ENCODE peak calls at places on chromosomes 11 and 22, in four cellular contexts. One of them, this sample, is unnamed.

GRCh38 chr11:1288426-1289151 is 20.8 kb downstream of the TOLLIP start:
- DNase-seq in HL-60: no peak
- DNase-seq in K562: no peak
- DNase-seq in GM12878: no peak
- DNase-seq in this sample: no peak

GRCh38 chr11:68309621-68310185 is 2.7 kb upstream of the LRP5 start:
- DNase-seq in HL-60: no peak
- DNase-seq in K562: no peak
- DNase-seq in GM12878: no peak
- DNase-seq in this sample: no peak

GRCh38 chr22:27668828-27669797 is 132.4 kb downstream of the MN1 start:
- DNase-seq in HL-60: peak
- DNase-seq in GM12878: no peak
- DNase-seq in K562: peak
- DNase-seq in this sample: no peak

GRCh38 chr11:9719949-9720646 is 56.2 kb downstream of the SWAP70 start:
- DNase-seq in HL-60: peak
- DNase-seq in K562: no peak
- DNase-seq in GM12878: no peak
- DNase-seq in this sample: no peak

GRCh38 chr22:36144886-36145541 is 15.5 kb downstream of the APOL3 start:
- DNase-seq in HL-60: peak
- DNase-seq in GM12878: no peak
- DNase-seq in K562: peak
- DNase-seq in this sample: no peak

GRCh38 chr11:70456921-70457532 is 58.7 kb downstream of the CTTN start:
- DNase-seq in GM12878: no peak
- DNase-seq in HL-60: peak
- DNase-seq in K562: peak
- DNase-seq in this sample: no peak

GRCh38 chr11:132683602-132684001 is 848.7 kb downstream of the OPCML start:
- DNase-seq in K562: no peak
- DNase-seq in GM12878: no peak
- DNase-seq in HL-60: no peak
- DNase-seq in this sample: no peak

GRCh38 chr11:32426819-32427615 is 8.3 kb downstream of the WT1 start:
- DNase-seq in GM12878: no peak
- DNase-seq in HL-60: no peak
- DNase-seq in K562: peak
- DNase-seq in this sample: no peak

GRCh38 chr22:37925767-37926166 is 19.7 kb downstream of the MICALL1 start:
- DNase-seq in HL-60: no peak
- DNase-seq in K562: no peak
- DNase-seq in GM12878: no peak
- DNase-seq in this sample: no peak

GRCh38 chr22:43228330-43228729 is 41.4 kb upstream of the TTLL12 start:
- DNase-seq in GM12878: no peak
- DNase-seq in K562: peak
- DNase-seq in HL-60: peak
- DNase-seq in this sample: no peak

GRCh38 chr11:18844753-18845367 is 53.3 kb upstream of the PTPN5 start:
- DNase-seq in K562: peak
- DNase-seq in HL-60: peak
- DNase-seq in GM12878: no peak
- DNase-seq in this sample: no peak

GRCh38 chr11:77206264-77207018 is 78.4 kb downstream of the MYO7A start:
- DNase-seq in GM12878: no peak
- DNase-seq in HL-60: no peak
- DNase-seq in K562: no peak
- DNase-seq in this sample: peak

GRCh38 chr22:18000441-18001039 is 23.8 kb downstream of the MICAL3 start:
- DNase-seq in HL-60: no peak
- DNase-seq in K562: no peak
- DNase-seq in GM12878: no peak
- DNase-seq in this sample: no peak

GRCh38 chr11:113974741-113975470 is at the start of gene HTR3A:
- DNase-seq in HL-60: no peak
- DNase-seq in GM12878: no peak
- DNase-seq in K562: peak
- DNase-seq in this sample: no peak

GRCh38 chr11:64560941-64561340 is 30.1 kb upstream of the SLC22A12 start:
- DNase-seq in K562: no peak
- DNase-seq in HL-60: no peak
- DNase-seq in GM12878: no peak
- DNase-seq in this sample: no peak

GRCh38 chr22:29936186-29936585 is 53.2 kb downstream of the MTMR3 start:
- DNase-seq in GM12878: no peak
- DNase-seq in K562: no peak
- DNase-seq in HL-60: no peak
- DNase-seq in this sample: no peak

GRCh38 chr11:84089072-84090057 is 803.2 kb upstream of the CCDC90B start:
- DNase-seq in GM12878: no peak
- DNase-seq in K562: no peak
- DNase-seq in HL-60: no peak
- DNase-seq in this sample: no peak

GRCh38 chr22:40651563-40652501 is 15.3 kb upstream of the MRTFA start:
- DNase-seq in GM12878: no peak
- DNase-seq in HL-60: peak
- DNase-seq in K562: peak
- DNase-seq in this sample: peak

GRCh38 chr11:47394322-47395224 is 13.8 kb upstream of the SLC39A13 start:
- DNase-seq in HL-60: peak
- DNase-seq in GM12878: no peak
- DNase-seq in K562: peak
- DNase-seq in this sample: peak

GRCh38 chr11:134955281-134955680 is 543.2 kb upstream of the B3GAT1 start:
- DNase-seq in K562: no peak
- DNase-seq in GM12878: no peak
- DNase-seq in HL-60: no peak
- DNase-seq in this sample: no peak

GRCh38 chr11:66670816-66671215 is 6.9 kb downstream of the RBM4B start:
- DNase-seq in HL-60: no peak
- DNase-seq in GM12878: no peak
- DNase-seq in K562: no peak
- DNase-seq in this sample: no peak

GRCh38 chr11:132604446-132604845 is 927.9 kb downstream of the OPCML start:
- DNase-seq in K562: no peak
- DNase-seq in HL-60: no peak
- DNase-seq in GM12878: no peak
- DNase-seq in this sample: no peak

GRCh38 chr11:72743321-72744221 is 8.6 kb downstream of the ARAP1 start:
- DNase-seq in K562: no peak
- DNase-seq in HL-60: peak
- DNase-seq in GM12878: no peak
- DNase-seq in this sample: no peak

GRCh38 chr22:38699784-38700183 is 959 bp downstream of the JOSD1 start:
- DNase-seq in HL-60: no peak
- DNase-seq in K562: no peak
- DNase-seq in GM12878: no peak
- DNase-seq in this sample: no peak

GRCh38 chr11:130580372-130580771 is 131.9 kb downstream of the ADAMTS15 start:
- DNase-seq in K562: no peak
- DNase-seq in HL-60: no peak
- DNase-seq in GM12878: no peak
- DNase-seq in this sample: no peak
- TF ChIP-seq SPI1 in K562: no peak
- TF ChIP-seq SPI1 in HL-60: no peak
- TF ChIP-seq SPI1 in GM12878: no peak
- TF ChIP-seq SPI1 in this sample: no peak

GRCh38 chr22:48828688-48829087 is 999.0 kb downstream of the BRD1 start:
- DNase-seq in K562: no peak
- DNase-seq in GM12878: no peak
- DNase-seq in HL-60: no peak
- DNase-seq in this sample: no peak
- TF ChIP-seq SPI1 in K562: no peak
- TF ChIP-seq SPI1 in GM12878: no peak
- TF ChIP-seq SPI1 in HL-60: no peak
- TF ChIP-seq SPI1 in this sample: no peak

GRCh38 chr11:3094223-3094824 is 37.1 kb upstream of the CARS1 start:
- DNase-seq in GM12878: no peak
- DNase-seq in K562: no peak
- DNase-seq in HL-60: no peak
- DNase-seq in this sample: no peak

GRCh38 chr11:3096909-3097395 is 39.7 kb upstream of the CARS1 start:
- DNase-seq in HL-60: no peak
- DNase-seq in K562: no peak
- DNase-seq in GM12878: no peak
- DNase-seq in this sample: no peak

GRCh38 chr11:3093281-3094191 is 36.3 kb upstream of the CARS1 start:
- DNase-seq in K562: no peak
- DNase-seq in GM12878: no peak
- DNase-seq in HL-60: no peak
- DNase-seq in this sample: no peak

GRCh38 chr11:3092603-3093141 is 35.4 kb upstream of the CARS1 start:
- DNase-seq in HL-60: no peak
- DNase-seq in GM12878: no peak
- DNase-seq in K562: no peak
- DNase-seq in this sample: peak

GRCh38 chr11:3095712-3096361 is 38.6 kb upstream of the CARS1 start:
- DNase-seq in K562: no peak
- DNase-seq in HL-60: no peak
- DNase-seq in GM12878: no peak
- DNase-seq in this sample: no peak
- TF ChIP-seq SPI1 in K562: no peak
- TF ChIP-seq SPI1 in HL-60: no peak
- TF ChIP-seq SPI1 in GM12878: no peak
- TF ChIP-seq SPI1 in this sample: no peak

DNA sequence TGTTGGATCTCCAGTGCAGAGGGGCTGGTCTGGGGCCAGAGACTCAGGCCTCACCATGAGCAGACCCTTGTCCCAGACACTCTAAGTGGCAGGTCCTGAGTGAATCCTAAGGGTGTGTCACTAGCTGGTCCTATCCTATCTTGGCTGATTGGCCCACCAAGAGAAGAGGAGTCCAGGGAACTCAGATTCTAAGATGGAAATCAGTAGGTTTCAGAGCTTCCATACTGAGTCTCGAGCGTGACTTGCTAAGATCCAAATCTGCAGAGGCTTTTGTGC is 10.9 kb downstream of the POU2AF1 start:
- DNase-seq in HL-60: no peak
- DNase-seq in K562: no peak
- DNase-seq in GM12878: no peak
- DNase-seq in this sample: no peak
- TF ChIP-seq SPI1 in HL-60: no peak
- TF ChIP-seq SPI1 in K562: no peak
- TF ChIP-seq SPI1 in GM12878: no peak
- TF ChIP-seq SPI1 in this sample: no peak